ENCODE peak calls at places on chromosomes 12 and 14, in six cellular contexts. I is neuronal stem cell, Y is H1, K is H9, U is mesenchymal stem cell, P is trophoblast cell. J is an unnamed sample.

GRCh38 chr14:69682607-69683263 is 71.3 kb downstream of the SUSD6 start:
- DNase-seq in I (no peak), Y (no peak), K (no peak), U (no peak), P (no peak), J (no peak)

GRCh38 chr14:92959189-92959531 is 36.2 kb downstream of the CHGA start:
- DNase-seq in I (no peak), Y (no peak), K (no peak), U (no peak), P (no peak), J (no peak)

GRCh38 chr14:89245802-89246201 is 171.2 kb downstream of the FOXN3 start:
- DNase-seq in I (no peak), Y (no peak), K (no peak), U (no peak), P (no peak), J (no peak)

GRCh38 chr14:22623047-22623446 is 21.1 kb downstream of the OR6J1 start:
- DNase-seq in I (no peak), Y (no peak), K (no peak), U (no peak), P (no peak), J (no peak)

GRCh38 chr12:7162691-7163114 is 26.8 kb upstream of the PEX5 start:
- DNase-seq in I (no peak), Y (peak; percentile 46), K (peak; percentile 93), U (peak; percentile 8), P (peak; percentile 58), J (no peak)

GRCh38 chr12:32885831-32886230 is 10.7 kb downstream of the PKP2 start:
- DNase-seq in I (no peak), Y (no peak), K (no peak), U (no peak), P (no peak), J (no peak)

GRCh38 chr12:42482086-42482819 is 107.3 kb downstream of the PRICKLE1 start:
- DNase-seq in I (no peak), Y (no peak), K (peak; percentile 34), U (no peak), P (no peak), J (peak; percentile 56)

GRCh38 chr14:101230161-101230850 is 326.8 kb upstream of the RTL1 start:
- DNase-seq in I (no peak), Y (no peak), K (peak; percentile 31), U (no peak), P (no peak), J (no peak)

GRCh38 chr14:38758661-38759060 is 344.4 kb downstream of the SEC23A start:
- DNase-seq in I (no peak), Y (no peak), K (no peak), U (no peak), P (no peak), J (no peak)

GRCh38 chr14:38761033-38761432 is 342.0 kb downstream of the SEC23A start:
- DNase-seq in I (no peak), Y (no peak), K (no peak), U (no peak), P (no peak), J (no peak)

GRCh38 chr14:38762845-38763244 is 340.2 kb downstream of the SEC23A start:
- DNase-seq in I (no peak), Y (no peak), K (no peak), U (no peak), P (no peak), J (no peak)

GRCh38 chr14:38762436-38762835 is 340.6 kb downstream of the SEC23A start:
- DNase-seq in I (no peak), Y (no peak), K (no peak), U (no peak), P (no peak), J (no peak)
- H4K91ac ChIP-seq in I (no peak overlapping the region), Y (no peak overlapping the region), K (no peak overlapping the region), U (no peak overlapping the region), P (no peak overlapping the region), J (no peak overlapping the region)

DNA sequence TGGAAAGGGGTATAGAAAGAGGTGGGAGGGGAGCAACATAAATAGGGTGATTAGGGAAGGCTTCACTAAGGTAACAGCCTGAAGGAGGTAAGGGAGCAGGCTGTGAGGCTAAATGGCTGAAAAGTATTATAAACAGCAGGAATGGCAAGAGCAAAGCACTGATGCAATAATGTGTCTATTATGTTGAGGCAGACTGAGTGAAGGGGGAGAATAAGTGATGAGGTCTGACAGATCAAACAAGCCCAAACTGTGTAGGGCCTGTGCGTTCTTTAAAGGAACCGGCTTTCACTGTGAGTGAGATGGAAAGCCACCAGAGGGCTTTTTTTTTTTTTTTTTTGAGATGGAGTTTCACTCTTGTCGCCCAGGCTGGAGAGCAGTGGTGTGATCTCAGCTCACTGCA is 6.7 kb upstream of the VCPKMT start:
- DNase-seq in I (no peak), Y (no peak), K (no peak), U (no peak), P (no peak), J (no peak)
- H4K91ac ChIP-seq in I (no peak overlapping the region), Y (no peak overlapping the region), K (no peak overlapping the region), U (no peak overlapping the region), P (no peak overlapping the region), J (no peak overlapping the region)

DNA sequence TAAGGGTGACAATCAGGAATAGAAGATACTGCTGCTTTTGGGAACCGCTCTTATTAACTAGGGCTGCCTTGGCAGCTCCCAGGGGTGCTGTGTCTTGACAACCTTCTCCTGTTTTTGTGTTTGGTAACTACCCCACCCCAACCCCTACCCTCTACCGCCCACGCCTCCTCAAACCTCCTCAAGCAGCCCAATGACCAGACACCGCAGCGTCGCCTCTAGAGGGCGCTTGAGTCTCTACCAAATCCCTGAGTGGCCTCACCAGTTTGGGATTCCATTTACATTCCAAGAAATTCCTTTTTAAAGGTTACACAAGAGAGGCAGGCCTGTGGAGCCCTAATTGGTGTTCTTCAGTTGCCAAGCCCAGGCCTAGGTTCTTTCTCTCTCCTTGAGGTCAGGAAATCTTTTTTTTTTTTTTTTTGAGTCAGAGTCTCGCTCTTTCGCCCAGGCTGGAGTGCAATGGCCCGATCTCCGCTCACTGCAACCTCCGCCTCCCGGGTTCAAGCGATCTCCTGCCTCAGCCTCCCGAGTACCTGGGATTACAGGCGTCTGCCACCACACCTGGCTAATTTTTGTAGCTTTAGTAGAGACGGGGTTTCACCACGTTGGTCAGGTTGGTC is 72.4 kb upstream of the USP44 start:
- DNase-seq in I (peak; percentile 80), Y (peak; percentile 87), K (peak; percentile 96), U (peak; percentile 78), P (peak; percentile 95), J (peak; percentile 89)
- H4K91ac ChIP-seq in I (no peak overlapping the region), Y (no peak overlapping the region), K (no peak overlapping the region), U (no peak overlapping the region), P (peak overlapping the region; percentile 50), J (peak overlapping the region; percentile 90)

GRCh38 chr14:30131698-30132097 is 204.1 kb upstream of the PRKD1 start:
- DNase-seq in I (no peak), Y (no peak), K (no peak), U (no peak), P (no peak), J (no peak)
- H4K91ac ChIP-seq in I (no peak overlapping the region), Y (no peak overlapping the region), K (no peak overlapping the region), U (no peak overlapping the region), P (no peak overlapping the region), J (no peak overlapping the region)

DNA sequence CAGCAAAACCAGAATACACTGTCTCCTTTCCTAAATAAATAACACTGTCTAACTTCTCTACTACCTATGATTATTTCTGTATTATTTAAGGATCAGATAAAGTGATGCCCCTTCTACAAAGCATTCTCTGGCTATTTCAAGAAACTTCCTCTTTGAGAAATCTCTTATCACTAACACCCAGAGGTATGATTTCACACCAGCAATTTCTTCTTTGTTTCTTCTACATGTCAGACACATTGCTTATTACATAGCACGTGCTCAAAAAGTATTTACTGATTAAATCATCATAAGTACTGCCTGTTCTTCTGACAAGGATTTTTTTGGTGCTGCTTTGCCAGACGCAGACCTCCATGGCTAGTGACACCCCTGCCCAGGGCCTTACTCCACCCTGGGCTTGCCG is 15.5 kb upstream of the HIGD1C start:
- DNase-seq in I (no peak), Y (no peak), K (no peak), U (no peak), P (peak; percentile 9), J (no peak)
- H4K91ac ChIP-seq in I (no peak overlapping the region), Y (no peak overlapping the region), K (no peak overlapping the region), U (peak overlapping the region; percentile 67), P (no peak overlapping the region), J (no peak overlapping the region)

DNA sequence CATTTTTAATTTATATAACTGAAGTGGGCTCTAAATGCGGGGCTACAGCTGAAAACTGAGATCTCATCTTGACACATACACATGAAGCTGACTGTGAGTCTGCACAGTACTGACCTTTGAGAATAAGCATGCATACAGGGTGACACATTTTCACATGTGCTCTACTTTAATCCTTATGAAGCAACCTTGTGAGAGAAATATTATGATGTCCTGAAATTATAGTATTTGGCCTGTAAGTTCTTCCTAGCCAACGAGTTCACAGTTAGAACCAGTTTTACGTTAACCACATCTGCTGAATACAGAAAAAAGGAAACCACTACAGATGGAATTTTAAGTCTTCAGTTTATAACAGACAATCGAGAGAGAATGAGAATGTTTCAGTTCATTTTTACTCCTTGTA is 70.3 kb downstream of the SPPL3 start:
- DNase-seq in I (no peak), Y (no peak), K (no peak), U (peak; percentile 69), P (no peak), J (peak; percentile 64)
- H4K91ac ChIP-seq in I (no peak overlapping the region), Y (no peak overlapping the region), K (no peak overlapping the region), U (no peak overlapping the region), P (no peak overlapping the region), J (no peak overlapping the region)

GRCh38 chr12:115973968-115974765 is 303.3 kb downstream of the MED13L start:
- DNase-seq in I (no peak), Y (no peak), K (no peak), U (peak; percentile 42), P (no peak), J (no peak)

GRCh38 chr12:115966376-115966775 is 311.1 kb downstream of the MED13L start:
- DNase-seq in I (no peak), Y (no peak), K (no peak), U (no peak), P (no peak), J (no peak)

GRCh38 chr12:115975411-115975810 is 302.1 kb downstream of the MED13L start:
- DNase-seq in I (no peak), Y (no peak), K (no peak), U (no peak), P (no peak), J (no peak)

GRCh38 chr12:115973066-115973465 is 304.4 kb downstream of the MED13L start:
- DNase-seq in I (no peak), Y (no peak), K (no peak), U (peak; percentile 23), P (no peak), J (peak; percentile 62)

GRCh38 chr12:115972241-115972640 is 305.3 kb downstream of the MED13L start:
- DNase-seq in I (no peak), Y (no peak), K (no peak), U (no peak), P (no peak), J (no peak)
- H4K91ac ChIP-seq in I (no peak overlapping the region), Y (no peak overlapping the region), K (no peak overlapping the region), U (no peak overlapping the region), P (no peak overlapping the region), J (no peak overlapping the region)